ENCODE peak calls at places on chromosome 4, in four cellular contexts. E, K, X and U are unnamed samples.

GRCh38 chr4:74032064-74032463 is 6.4 kb downstream of the CXCL3 start:
- DNase-seq in E (no peak), K (no peak), X (no peak), U (no peak)

GRCh38 chr4:102599887-102600286 is 98.7 kb downstream of the NFKB1 start:
- DNase-seq in K (no peak), X (no peak), E (no peak), U (no peak)

GRCh38 chr4:147093206-147093605 is 147.5 kb upstream of the TTC29 start:
- DNase-seq in E (no peak), X (no peak), K (no peak), U (no peak)

GRCh38 chr4:23857353-23857752 is 32.5 kb downstream of the PPARGC1A start:
- DNase-seq in E (no peak), K (no peak), X (no peak), U (no peak)

GRCh38 chr4:104073245-104073644 is 353.5 kb upstream of the TACR3 start:
- DNase-seq in X (no peak), K (no peak), E (no peak), U (no peak)

GRCh38 chr4:8308144-8308543 is 38.6 kb downstream of the HTRA3 start:
- DNase-seq in E (no peak), X (no peak), K (no peak), U (no peak)

GRCh38 chr4:32569844-32570243 is 1849.7 kb downstream of the PCDH7 start:
- DNase-seq in K (no peak), X (no peak), E (no peak), U (no peak)

GRCh38 chr4:173485164-173485563 is 44.9 kb downstream of the HAND2 start:
- DNase-seq in K (no peak), X (no peak), E (no peak), U (peak)

GRCh38 chr4:186553717-186554116 is 1.6 kb downstream of the MTNR1A start:
- DNase-seq in E (no peak), X (no peak), K (no peak), U (no peak)

GRCh38 chr4:156303708-156304107 is 350.0 kb upstream of the CTSO start:
- DNase-seq in K (no peak), E (no peak), X (no peak), U (no peak)

GRCh38 chr4:133377286-133377685 is 228.2 kb downstream of the PCDH10 start:
- DNase-seq in K (no peak), X (no peak), E (no peak), U (no peak)

GRCh38 chr4:121574618-121575017 is 122.2 kb downstream of the ANXA5 start:
- DNase-seq in K (no peak), E (no peak), X (no peak), U (no peak)

GRCh38 chr4:1592179-1593037 is 91.7 kb downstream of the FAM53A start:
- DNase-seq in K (no peak), X (no peak), E (no peak), U (no peak)

GRCh38 chr4:78768447-78769177 is 7.5 kb upstream of the BMP2K start:
- DNase-seq in K (no peak), E (no peak), X (no peak), U (no peak)

GRCh38 chr4:38034986-38035882 is 75.0 kb downstream of the PTTG2 start:
- DNase-seq in K (no peak), X (peak), E (peak), U (peak)

GRCh38 chr4:109419679-109420078 is 13.9 kb upstream of the SEC24B start:
- DNase-seq in K (no peak), X (no peak), E (no peak), U (no peak)

GRCh38 chr4:86220137-86220536 is 139.7 kb downstream of the MAPK10 start:
- DNase-seq in X (no peak), K (no peak), E (no peak), U (no peak)

GRCh38 chr4:43394976-43395375 is 502.5 kb downstream of the GRXCR1 start:
- DNase-seq in X (no peak), E (no peak), K (no peak), U (no peak)

GRCh38 chr4:152729466-152729865 is 49.7 kb upstream of the TMEM154 start:
- DNase-seq in E (no peak), K (no peak), X (no peak), U (no peak)

GRCh38 chr4:4989083-4989622 is 30.1 kb downstream of the CYTL1 start:
- DNase-seq in X (no peak), K (no peak), E (no peak), U (no peak)

GRCh38 chr4:41744572-41745291 is 3.8 kb downstream of the PHOX2B start:
- DNase-seq in K (no peak), E (no peak), X (no peak), U (no peak)

GRCh38 chr4:98745372-98745771 is 87.0 kb upstream of the TSPAN5 start:
- DNase-seq in K (no peak), X (no peak), E (no peak), U (peak)

GRCh38 chr4:173834151-173834550 is 304.1 kb upstream of the HAND2 start:
- DNase-seq in E (no peak), K (no peak), X (no peak), U (no peak)

GRCh38 chr4:101911616-101912015 is 121.1 kb downstream of the BANK1 start:
- DNase-seq in K (no peak), X (no peak), E (no peak), U (no peak)

GRCh38 chr4:159012381-159012780 is 90.5 kb upstream of the RAPGEF2 start:
- DNase-seq in X (no peak), E (no peak), K (no peak), U (no peak)

GRCh38 chr4:24073948-24074347 is 184.1 kb upstream of the PPARGC1A start:
- DNase-seq in E (no peak), X (no peak), K (no peak), U (no peak)

GRCh38 chr4:169484485-169484884 is 127.9 kb downstream of the NEK1 start:
- DNase-seq in E (no peak), K (no peak), X (no peak), U (no peak)
- TF ChIP-seq CTCF in E (no peak), K (no peak), X (no peak), U (no peak)

GRCh38 chr4:139704915-139705485 is 39.4 kb downstream of the MGST2 start:
- DNase-seq in X (peak), K (no peak), E (no peak), U (no peak)
- TF ChIP-seq CTCF in X (peak), K (no peak), E (no peak), U (peak)

DNA sequence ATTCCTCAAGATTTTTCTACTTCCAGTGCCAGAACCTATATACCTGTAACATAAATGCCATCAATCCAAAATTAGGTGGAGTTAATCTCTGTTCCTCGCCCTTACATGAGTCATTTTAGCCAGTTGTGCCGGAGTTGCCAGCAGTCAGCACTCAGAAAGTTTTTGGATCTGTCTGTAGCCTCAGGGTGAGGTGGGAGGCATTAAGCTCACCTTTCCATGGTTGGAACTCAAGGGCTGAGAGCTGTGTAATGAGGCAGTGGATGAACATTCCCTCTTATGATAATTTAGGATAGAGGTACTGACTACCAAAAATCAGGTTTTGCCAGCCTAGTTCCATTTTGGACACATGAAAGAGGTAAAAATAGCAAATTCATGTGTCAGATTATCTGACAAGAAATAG is 1553.1 kb upstream of the ADGRL3 start:
- DNase-seq in X (no peak), K (no peak), E (no peak), U (no peak)
- TF ChIP-seq CTCF in X (no peak), K (no peak), E (no peak), U (no peak)

GRCh38 chr4:6526171-6526570 is 48.8 kb upstream of the MAN2B2 start:
- DNase-seq in E (no peak), K (no peak), X (no peak), U (no peak)
- TF ChIP-seq CTCF in E (no peak), K (no peak), X (no peak), U (no peak)

DNA sequence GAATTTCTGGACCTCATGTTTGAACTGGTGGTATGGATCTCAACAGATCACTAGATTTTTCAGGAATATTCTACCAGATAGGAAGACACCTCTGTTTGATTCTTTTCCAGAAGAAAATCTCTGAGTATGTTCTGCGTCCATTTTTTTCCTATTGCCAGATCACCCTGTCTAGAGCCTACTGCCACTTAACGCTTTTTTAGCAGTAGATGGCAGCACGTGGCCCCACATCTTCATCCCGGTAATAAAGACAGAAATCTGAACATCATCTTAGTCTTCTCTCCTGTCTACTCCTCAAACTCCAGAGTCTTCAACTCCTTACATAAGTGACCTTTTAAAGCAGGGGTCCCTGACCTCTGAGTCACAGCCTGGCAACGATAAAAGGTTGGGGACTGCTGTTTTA is 184.7 kb downstream of the TMA16 start:
- DNase-seq in X (no peak), K (no peak), E (peak), U (no peak)
- TF ChIP-seq CTCF in X (no peak), K (no peak), E (peak), U (no peak)

GRCh38 chr4:77418333-77418732 is 187.3 kb upstream of the CXCL13 start:
- DNase-seq in X (no peak), E (no peak), K (no peak), U (peak)
- TF ChIP-seq CTCF in X (no peak), E (no peak), K (no peak), U (peak)

GRCh38 chr4:16039139-16039538 is 44.7 kb downstream of the PROM1 start:
- DNase-seq in K (no peak), X (no peak), E (no peak), U (no peak)
- TF ChIP-seq CTCF in K (no peak), X (no peak), E (no peak), U (no peak)